ENCODE peak calls at places on chromosomes 4 and X, in nine cellular contexts. One of them, this sample, is unnamed.

GRCh38 chr4:106541253-106541652 is 172.7 kb upstream of the GIMD1 start:
- DNase-seq in heart left ventricle: no peak
- DNase-seq in cardiac muscle cell: no peak
- DNase-seq in SK-N-SH: no peak
- DNase-seq in left lung: no peak
- DNase-seq in CD4-positive, alpha-beta memory T cell: no peak
- DNase-seq in Karpas-422: no peak
- DNase-seq in GM23248: peak; percentile 81
- DNase-seq in transverse colon: no peak
- DNase-seq in this sample: no peak

GRCh38 chr4:137794779-137795178 is 262.5 kb upstream of the PCDH18 start:
- DNase-seq in cardiac muscle cell: no peak
- DNase-seq in SK-N-SH: no peak
- DNase-seq in transverse colon: no peak
- DNase-seq in heart left ventricle: no peak
- DNase-seq in GM23248: peak; percentile 26
- DNase-seq in CD4-positive, alpha-beta memory T cell: no peak
- DNase-seq in Karpas-422: no peak
- DNase-seq in left lung: no peak
- DNase-seq in this sample: no peak

GRCh38 chrX:15911729-15912550 is 57.3 kb upstream of the AP1S2 start:
- DNase-seq in GM23248: peak; percentile 7
- DNase-seq in cardiac muscle cell: no peak
- DNase-seq in SK-N-SH: no peak
- DNase-seq in transverse colon: no peak
- DNase-seq in left lung: no peak
- DNase-seq in Karpas-422: peak; percentile 57
- DNase-seq in CD4-positive, alpha-beta memory T cell: no peak
- DNase-seq in heart left ventricle: no peak
- DNase-seq in this sample: no peak

GRCh38 chrX:57103489-57103888 is 17.9 kb downstream of the SPIN2B start:
- DNase-seq in SK-N-SH: no peak
- DNase-seq in left lung: no peak
- DNase-seq in GM23248: no peak
- DNase-seq in CD4-positive, alpha-beta memory T cell: no peak
- DNase-seq in Karpas-422: no peak
- DNase-seq in cardiac muscle cell: no peak
- DNase-seq in transverse colon: no peak
- DNase-seq in heart left ventricle: no peak
- DNase-seq in this sample: no peak

GRCh38 chrX:24231169-24231568 is 81.6 kb downstream of the ZFX start:
- DNase-seq in transverse colon: no peak
- DNase-seq in left lung: no peak
- DNase-seq in GM23248: peak; percentile 79
- DNase-seq in CD4-positive, alpha-beta memory T cell: no peak
- DNase-seq in Karpas-422: no peak
- DNase-seq in cardiac muscle cell: no peak
- DNase-seq in SK-N-SH: no peak
- DNase-seq in heart left ventricle: no peak
- DNase-seq in this sample: no peak

GRCh38 chr4:2771264-2771663 is 15.1 kb upstream of the TNIP2 start:
- DNase-seq in transverse colon: no peak
- DNase-seq in left lung: no peak
- DNase-seq in SK-N-SH: no peak
- DNase-seq in cardiac muscle cell: no peak
- DNase-seq in CD4-positive, alpha-beta memory T cell: no peak
- DNase-seq in heart left ventricle: no peak
- DNase-seq in GM23248: no peak
- DNase-seq in Karpas-422: no peak
- DNase-seq in this sample: no peak

GRCh38 chr4:39304651-39305050 is 61.5 kb downstream of the RFC1 start:
- DNase-seq in GM23248: no peak
- DNase-seq in left lung: no peak
- DNase-seq in Karpas-422: no peak
- DNase-seq in SK-N-SH: no peak
- DNase-seq in cardiac muscle cell: no peak
- DNase-seq in CD4-positive, alpha-beta memory T cell: no peak
- DNase-seq in transverse colon: no peak
- DNase-seq in heart left ventricle: no peak
- DNase-seq in this sample: no peak

GRCh38 chr4:52932586-52933482 is 70.7 kb downstream of the RASL11B start:
- DNase-seq in cardiac muscle cell: no peak
- DNase-seq in transverse colon: no peak
- DNase-seq in SK-N-SH: no peak
- DNase-seq in Karpas-422: no peak
- DNase-seq in CD4-positive, alpha-beta memory T cell: no peak
- DNase-seq in heart left ventricle: no peak
- DNase-seq in GM23248: peak; percentile 65
- DNase-seq in left lung: no peak
- DNase-seq in this sample: no peak

GRCh38 chrX:149036086-149036485 is 469.0 kb downstream of the IDS start:
- DNase-seq in SK-N-SH: no peak
- DNase-seq in heart left ventricle: no peak
- DNase-seq in cardiac muscle cell: no peak
- DNase-seq in GM23248: no peak
- DNase-seq in CD4-positive, alpha-beta memory T cell: no peak
- DNase-seq in Karpas-422: peak; percentile 91
- DNase-seq in left lung: no peak
- DNase-seq in transverse colon: no peak
- DNase-seq in this sample: no peak

GRCh38 chrX:38654302-38654701 is 93.0 kb downstream of the TSPAN7 start:
- DNase-seq in cardiac muscle cell: peak; percentile 61
- DNase-seq in transverse colon: no peak
- DNase-seq in CD4-positive, alpha-beta memory T cell: no peak
- DNase-seq in Karpas-422: peak; percentile 66
- DNase-seq in SK-N-SH: peak; percentile 35
- DNase-seq in GM23248: peak; percentile 41
- DNase-seq in heart left ventricle: no peak
- DNase-seq in left lung: no peak
- DNase-seq in this sample: peak; percentile 22

GRCh38 chr4:113101669-113102068 is 52.2 kb downstream of the ANK2 start:
- DNase-seq in Karpas-422: no peak
- DNase-seq in cardiac muscle cell: no peak
- DNase-seq in CD4-positive, alpha-beta memory T cell: no peak
- DNase-seq in GM23248: peak; percentile 65
- DNase-seq in SK-N-SH: no peak
- DNase-seq in heart left ventricle: no peak
- DNase-seq in transverse colon: no peak
- DNase-seq in left lung: no peak
- DNase-seq in this sample: no peak

GRCh38 chr4:107647591-107647990 is 72.4 kb downstream of the PAPSS1 start:
- DNase-seq in SK-N-SH: no peak
- DNase-seq in Karpas-422: no peak
- DNase-seq in GM23248: no peak
- DNase-seq in transverse colon: no peak
- DNase-seq in CD4-positive, alpha-beta memory T cell: no peak
- DNase-seq in heart left ventricle: no peak
- DNase-seq in cardiac muscle cell: no peak
- DNase-seq in left lung: no peak
- DNase-seq in this sample: no peak

GRCh38 chr4:147025042-147025441 is 79.4 kb upstream of the TTC29 start:
- DNase-seq in SK-N-SH: no peak
- DNase-seq in transverse colon: no peak
- DNase-seq in left lung: no peak
- DNase-seq in Karpas-422: no peak
- DNase-seq in cardiac muscle cell: no peak
- DNase-seq in heart left ventricle: no peak
- DNase-seq in CD4-positive, alpha-beta memory T cell: no peak
- DNase-seq in GM23248: no peak
- DNase-seq in this sample: no peak

DNA sequence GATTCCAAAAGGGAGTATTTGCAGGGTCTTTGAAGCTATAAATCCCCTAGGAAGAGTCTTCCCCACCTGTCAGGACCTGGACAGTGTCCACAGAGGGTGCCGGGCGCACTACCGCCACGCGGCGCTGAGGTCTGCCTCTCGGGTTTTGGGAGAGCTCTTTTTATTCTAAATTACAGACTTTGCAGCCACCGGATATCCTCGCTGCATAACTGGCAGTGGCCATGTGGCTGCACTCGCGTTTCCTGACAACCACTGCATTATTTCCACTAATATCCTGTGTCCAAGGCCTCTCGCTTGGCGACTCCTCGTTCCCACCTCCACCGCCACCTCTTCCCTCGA is 608 bp upstream of the TMEM131L start:
- DNase-seq in Karpas-422: peak; percentile 75
- DNase-seq in GM23248: peak; percentile 75
- DNase-seq in heart left ventricle: peak; percentile 68
- DNase-seq in SK-N-SH: peak; percentile 75
- DNase-seq in CD4-positive, alpha-beta memory T cell: no peak
- DNase-seq in cardiac muscle cell: peak; percentile 52
- DNase-seq in left lung: peak; percentile 83
- DNase-seq in transverse colon: peak; percentile 58
- DNase-seq in this sample: no peak
- H3K27ac ChIP-seq in Karpas-422: no peak overlapping the region
- H3K27ac ChIP-seq in GM23248: no peak overlapping the region
- H3K27ac ChIP-seq in heart left ventricle: peak overlapping the region; percentile 90
- H3K27ac ChIP-seq in SK-N-SH: peak overlapping the region; percentile 27
- H3K27ac ChIP-seq in CD4-positive, alpha-beta memory T cell: peak overlapping the region; percentile 56
- H3K27ac ChIP-seq in cardiac muscle cell: no peak overlapping the region
- H3K27ac ChIP-seq in left lung: no peak overlapping the region
- H3K27ac ChIP-seq in transverse colon: peak overlapping the region; percentile 93
- H3K27ac ChIP-seq in this sample: no peak overlapping the region

GRCh38 chrX:12206413-12206812 is 68.1 kb downstream of the FRMPD4 start:
- DNase-seq in left lung: no peak
- DNase-seq in cardiac muscle cell: no peak
- DNase-seq in SK-N-SH: no peak
- DNase-seq in heart left ventricle: no peak
- DNase-seq in transverse colon: no peak
- DNase-seq in GM23248: no peak
- DNase-seq in Karpas-422: no peak
- DNase-seq in CD4-positive, alpha-beta memory T cell: no peak
- DNase-seq in this sample: no peak

GRCh38 chrX:12210921-12211320 is 72.6 kb downstream of the FRMPD4 start:
- DNase-seq in left lung: no peak
- DNase-seq in Karpas-422: no peak
- DNase-seq in GM23248: peak; percentile 6
- DNase-seq in heart left ventricle: no peak
- DNase-seq in cardiac muscle cell: no peak
- DNase-seq in transverse colon: no peak
- DNase-seq in SK-N-SH: no peak
- DNase-seq in CD4-positive, alpha-beta memory T cell: no peak
- DNase-seq in this sample: no peak

DNA sequence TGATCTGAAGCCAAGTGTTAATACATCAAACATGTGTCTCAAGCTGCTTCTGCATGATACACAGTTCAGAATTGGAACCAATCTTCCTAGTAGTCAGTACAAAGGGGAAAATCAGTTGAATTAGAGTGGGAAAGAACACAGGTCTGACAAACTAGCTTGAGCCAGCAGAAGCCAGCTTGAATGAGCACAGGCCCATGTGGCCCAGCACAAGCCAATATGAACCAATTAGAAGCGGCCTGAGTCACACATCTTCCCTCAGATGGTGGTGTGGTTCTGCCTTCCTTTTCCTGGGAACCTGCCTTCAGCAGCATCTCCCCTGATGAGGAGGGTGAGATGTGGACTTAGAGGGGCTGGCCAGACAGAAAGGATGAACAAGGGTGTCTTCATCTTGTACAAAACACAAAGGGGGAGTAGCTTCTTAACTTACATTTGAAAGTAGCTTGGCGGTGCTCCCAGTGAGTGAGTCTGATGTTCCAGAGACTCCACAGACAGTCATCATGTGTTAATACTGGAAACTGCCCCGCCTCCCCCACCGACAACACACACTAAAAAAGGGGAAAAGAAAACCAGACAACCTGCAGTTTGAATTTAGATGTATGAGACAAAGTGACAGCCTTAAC is 72.0 kb downstream of the FRMPD4 start:
- DNase-seq in GM23248: peak; percentile 48
- DNase-seq in heart left ventricle: no peak
- DNase-seq in cardiac muscle cell: no peak
- DNase-seq in left lung: no peak
- DNase-seq in SK-N-SH: no peak
- DNase-seq in Karpas-422: no peak
- DNase-seq in transverse colon: peak; percentile 12
- DNase-seq in CD4-positive, alpha-beta memory T cell: no peak
- DNase-seq in this sample: no peak
- H3K27ac ChIP-seq in GM23248: no peak overlapping the region
- H3K27ac ChIP-seq in heart left ventricle: no peak overlapping the region
- H3K27ac ChIP-seq in cardiac muscle cell: no peak overlapping the region
- H3K27ac ChIP-seq in left lung: no peak overlapping the region
- H3K27ac ChIP-seq in SK-N-SH: peak overlapping the region; percentile 53
- H3K27ac ChIP-seq in Karpas-422: no peak overlapping the region
- H3K27ac ChIP-seq in transverse colon: peak overlapping the region; percentile 37
- H3K27ac ChIP-seq in CD4-positive, alpha-beta memory T cell: no peak overlapping the region
- H3K27ac ChIP-seq in this sample: no peak overlapping the region

GRCh38 chr4:82624819-82625218 is 63.0 kb upstream of the TMEM150C start:
- DNase-seq in GM23248: peak; percentile 39
- DNase-seq in Karpas-422: no peak
- DNase-seq in left lung: no peak
- DNase-seq in transverse colon: no peak
- DNase-seq in CD4-positive, alpha-beta memory T cell: no peak
- DNase-seq in cardiac muscle cell: no peak
- DNase-seq in heart left ventricle: no peak
- DNase-seq in SK-N-SH: no peak
- DNase-seq in this sample: no peak

GRCh38 chr4:82630079-82630478 is 68.3 kb upstream of the TMEM150C start:
- DNase-seq in Karpas-422: no peak
- DNase-seq in cardiac muscle cell: no peak
- DNase-seq in heart left ventricle: no peak
- DNase-seq in left lung: no peak
- DNase-seq in CD4-positive, alpha-beta memory T cell: no peak
- DNase-seq in transverse colon: no peak
- DNase-seq in SK-N-SH: no peak
- DNase-seq in GM23248: no peak
- DNase-seq in this sample: no peak

GRCh38 chr4:82626251-82626868 is 64.6 kb upstream of the TMEM150C start:
- DNase-seq in left lung: no peak
- DNase-seq in transverse colon: no peak
- DNase-seq in CD4-positive, alpha-beta memory T cell: no peak
- DNase-seq in GM23248: no peak
- DNase-seq in Karpas-422: no peak
- DNase-seq in cardiac muscle cell: no peak
- DNase-seq in SK-N-SH: no peak
- DNase-seq in heart left ventricle: no peak
- DNase-seq in this sample: no peak

GRCh38 chr4:82629238-82630000 is 67.6 kb upstream of the TMEM150C start:
- DNase-seq in left lung: no peak
- DNase-seq in SK-N-SH: no peak
- DNase-seq in Karpas-422: no peak
- DNase-seq in GM23248: peak; percentile 37
- DNase-seq in heart left ventricle: no peak
- DNase-seq in cardiac muscle cell: no peak
- DNase-seq in transverse colon: no peak
- DNase-seq in CD4-positive, alpha-beta memory T cell: no peak
- DNase-seq in this sample: no peak
- H3K27ac ChIP-seq in left lung: no peak overlapping the region
- H3K27ac ChIP-seq in SK-N-SH: no peak overlapping the region
- H3K27ac ChIP-seq in Karpas-422: no peak overlapping the region
- H3K27ac ChIP-seq in GM23248: no peak overlapping the region
- H3K27ac ChIP-seq in heart left ventricle: no peak overlapping the region
- H3K27ac ChIP-seq in cardiac muscle cell: no peak overlapping the region
- H3K27ac ChIP-seq in transverse colon: no peak overlapping the region
- H3K27ac ChIP-seq in CD4-positive, alpha-beta memory T cell: no peak overlapping the region
- H3K27ac ChIP-seq in this sample: no peak overlapping the region

DNA sequence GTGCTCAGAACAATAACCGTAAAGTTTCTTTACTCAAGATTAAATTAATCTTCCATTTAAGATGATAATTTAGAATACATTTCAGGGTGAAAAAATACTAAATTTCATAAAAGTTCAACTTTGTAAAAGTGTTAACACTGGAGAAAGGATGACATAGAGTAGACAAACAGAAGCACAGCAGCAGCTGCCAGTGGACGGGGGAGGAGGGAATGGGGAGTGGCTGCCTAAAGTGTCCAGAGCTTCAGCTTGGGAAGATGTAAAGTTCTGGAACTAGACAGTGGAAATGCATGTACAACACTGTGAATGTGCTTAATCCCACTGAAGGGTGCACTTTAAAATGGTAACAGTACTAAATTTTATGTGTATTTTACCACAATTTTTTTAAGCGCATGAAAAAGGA is 39.9 kb downstream of the RELL1 start:
- DNase-seq in left lung: no peak
- DNase-seq in GM23248: no peak
- DNase-seq in Karpas-422: no peak
- DNase-seq in SK-N-SH: no peak
- DNase-seq in CD4-positive, alpha-beta memory T cell: no peak
- DNase-seq in cardiac muscle cell: no peak
- DNase-seq in heart left ventricle: no peak
- DNase-seq in transverse colon: no peak
- DNase-seq in this sample: no peak
- H3K27ac ChIP-seq in left lung: no peak overlapping the region
- H3K27ac ChIP-seq in GM23248: no peak overlapping the region
- H3K27ac ChIP-seq in Karpas-422: no peak overlapping the region
- H3K27ac ChIP-seq in SK-N-SH: no peak overlapping the region
- H3K27ac ChIP-seq in CD4-positive, alpha-beta memory T cell: no peak overlapping the region
- H3K27ac ChIP-seq in cardiac muscle cell: no peak overlapping the region
- H3K27ac ChIP-seq in heart left ventricle: no peak overlapping the region
- H3K27ac ChIP-seq in transverse colon: no peak overlapping the region
- H3K27ac ChIP-seq in this sample: no peak overlapping the region